ENCODE peak calls at places on chromosomes 5 and 9, in four cellular contexts. Q is MG63, O is HTR-8/SVneo, Z is amniotic stem cell. H is an unnamed sample.
A peak's percentile ranks its signal among the peaks of the same experiment; 100 is the strongest.

GRCh38 chr5:62354028-62354874 is 48.2 kb downstream of the KIF2A start:
- DNase-seq in Z (peak; percentile 45), O (peak; percentile 39), Q (no peak), H (peak; percentile 17)

GRCh38 chr9:114777841-114778240 is 28.0 kb downstream of the TNFSF15 start:
- DNase-seq in Q (no peak), Z (no peak), O (no peak), H (no peak)

GRCh38 chr9:70136632-70137031 is 93.0 kb downstream of the MAMDC2 start:
- DNase-seq in O (peak; percentile 35), Z (no peak), Q (peak; percentile 64), H (no peak)

GRCh38 chr9:70602364-70603019 is 188.0 kb upstream of the KLF9 start:
- DNase-seq in Z (peak; percentile 79), O (peak; percentile 57), Q (peak; percentile 12), H (peak; percentile 39)

GRCh38 chr5:1668141-1668721 is 131.4 kb downstream of the MRPL36 start:
- DNase-seq in Q (no peak), O (no peak), Z (no peak), H (no peak)

GRCh38 chr5:135236951-135237791 is 161.9 kb downstream of the MACROH2A1 start:
- DNase-seq in Q (peak; percentile 22), Z (no peak), O (no peak), H (no peak)

GRCh38 chr9:121541945-121542344 is 42.3 kb upstream of the GGTA1 start:
- DNase-seq in Q (no peak), O (no peak), Z (no peak), H (no peak)

GRCh38 chr9:87184956-87185642 is 237.8 kb upstream of the GAS1 start:
- DNase-seq in O (no peak), Q (peak; percentile 23), Z (no peak), H (no peak)

GRCh38 chr9:33921967-33922895 is 105.3 kb downstream of the UBE2R2 start:
- DNase-seq in O (peak; percentile 13), Q (peak; percentile 28), Z (no peak), H (no peak)

GRCh38 chr9:115694014-115694413 is 459.6 kb upstream of the PAPPA start:
- DNase-seq in Z (peak; percentile 56), O (no peak), Q (peak; percentile 9), H (no peak)

GRCh38 chr9:123360161-123361085 is 4.4 kb downstream of the CRB2 start:
- DNase-seq in Q (no peak), O (no peak), Z (no peak), H (no peak)

GRCh38 chr9:131405429-131405828 is 11.5 kb downstream of the PRRC2B start:
- DNase-seq in O (no peak), Z (no peak), Q (peak; percentile 86), H (no peak)

GRCh38 chr5:10689391-10690081 is 71.5 kb downstream of the DAP start:
- DNase-seq in O (peak; percentile 58), Q (no peak), Z (no peak), H (no peak)

GRCh38 chr9:112914524-112914923 is 23.8 kb upstream of the SLC46A2 start:
- DNase-seq in Z (no peak), O (no peak), Q (no peak), H (no peak)